ENCODE peak calls at places on chromosomes 13 and 19, in four cellular contexts. J is H1, F is H9, M is mesendoderm. Y is an unnamed sample. For H3K79me2, the result is how much of the 10 kb centered on the place peaks cover.

GRCh38 chr19:1154731-1155351 is 19.2 kb downstream of the SBNO2 start:
- DNase-seq in M (no peak), J (no peak), F (no peak), Y (peak)

GRCh38 chr13:44231786-44232516 is 141.7 kb upstream of the SERP2 start:
- DNase-seq in M (peak), F (peak), J (peak), Y (peak)

GRCh38 chr19:5048727-5049553 is 80.0 kb downstream of the KDM4B start:
- DNase-seq in F (no peak), M (peak), J (no peak), Y (no peak)

GRCh38 chr13:71244181-71244580 is 622.8 kb downstream of the DACH1 start:
- DNase-seq in F (no peak), M (no peak), J (no peak), Y (no peak)

GRCh38 chr13:113410472-113411201 is 42.7 kb downstream of the ADPRHL1 start:
- DNase-seq in M (peak), J (no peak), F (no peak), Y (peak)

GRCh38 chr13:113203507-113204377 is 4.7 kb downstream of the PCID2 start:
- DNase-seq in M (no peak), F (no peak), J (no peak), Y (no peak)

GRCh38 chr19:58406818-58407657 is 1.4 kb upstream of the ZNF584 start:
- DNase-seq in J (no peak), M (peak), F (peak), Y (no peak)

GRCh38 chr19:12782174-12782423 is 6.7 kb upstream of the HOOK2 start:
- DNase-seq in J (no peak), F (no peak), M (no peak), Y (no peak)

GRCh38 chr19:11550265-11550664 is 8.8 kb downstream of the ELOF1 start:
- DNase-seq in F (no peak), M (no peak), J (no peak), Y (no peak)

GRCh38 chr13:83876546-83876945 is 5.7 kb downstream of the SLITRK1 start:
- DNase-seq in F (no peak), J (no peak), M (no peak), Y (no peak)

GRCh38 chr13:45325806-45326205 is 15.2 kb downstream of the TPT1 start:
- DNase-seq in J (no peak), F (no peak), M (no peak), Y (peak)

GRCh38 chr13:46831588-46832194 is 34.7 kb upstream of the ESD start:
- DNase-seq in F (no peak), M (peak), J (peak), Y (peak)

GRCh38 chr13:24709186-24709913 is 29.1 kb downstream of the ATP12A start:
- DNase-seq in M (no peak), J (no peak), F (no peak), Y (no peak)

GRCh38 chr19:20078696-20079095 is 896 bp downstream of the ZNF90 start:
- DNase-seq in M (peak), F (no peak), J (no peak), Y (peak)

GRCh38 chr19:20072936-20073335 is 4.9 kb upstream of the ZNF90 start:
- DNase-seq in M (no peak), J (no peak), F (no peak), Y (no peak)

GRCh38 chr19:20079487-20079886 is 1.7 kb downstream of the ZNF90 start:
- DNase-seq in M (no peak), F (no peak), J (no peak), Y (no peak)

GRCh38 chr19:20077791-20078463 is at the start of gene ZNF90:
- DNase-seq in M (peak), J (peak), F (peak), Y (peak)
- H2BK5ac ChIP-seq in M (peak), J (peak), F (peak), Y (peak)

GRCh38 chr19:42201489-42202289 is 15.8 kb downstream of the DEDD2 start:
- DNase-seq in F (no peak), M (no peak), J (no peak), Y (no peak)

GRCh38 chr19:42203700-42204099 is 13.8 kb downstream of the DEDD2 start:
- DNase-seq in M (no peak), F (no peak), J (no peak), Y (no peak)

GRCh38 chr19:42202290-42202867 is 15.1 kb downstream of the DEDD2 start:
- DNase-seq in M (no peak), F (no peak), J (no peak), Y (no peak)

GRCh38 chr19:42206871-42207755 is 10.4 kb downstream of the DEDD2 start:
- DNase-seq in M (no peak), F (no peak), J (no peak), Y (peak)

DNA sequence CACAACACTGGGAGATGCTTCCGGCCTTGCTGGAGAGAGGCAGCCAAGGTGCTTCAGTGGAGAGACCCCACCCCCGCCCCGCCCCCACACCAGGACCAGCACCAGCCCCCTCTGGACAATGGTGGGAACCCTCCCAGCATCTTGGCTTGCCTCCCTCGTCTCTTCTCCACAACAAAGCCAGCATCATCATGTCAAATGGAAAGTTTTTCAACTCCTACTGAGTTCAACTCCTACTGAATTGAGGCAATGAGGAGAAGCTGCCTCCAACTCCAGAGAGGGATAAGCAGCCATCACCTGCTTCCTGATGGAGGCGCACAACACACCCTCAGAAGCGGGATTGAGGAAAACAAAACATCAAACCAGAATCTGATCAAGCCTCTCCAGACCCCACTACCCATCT is 12.8 kb downstream of the DEDD2 start:
- DNase-seq in F (peak), M (no peak), J (no peak), Y (no peak)
- H3K79me2 ChIP-seq in F (under half), M (under half), J (under half), Y (under half)

GRCh38 chr19:44748426-44749254 is at the start of gene BCL3:
- DNase-seq in M (no peak), J (no peak), F (no peak), Y (peak)
- H2BK5ac ChIP-seq in M (no peak), J (no peak), F (no peak), Y (peak)

DNA sequence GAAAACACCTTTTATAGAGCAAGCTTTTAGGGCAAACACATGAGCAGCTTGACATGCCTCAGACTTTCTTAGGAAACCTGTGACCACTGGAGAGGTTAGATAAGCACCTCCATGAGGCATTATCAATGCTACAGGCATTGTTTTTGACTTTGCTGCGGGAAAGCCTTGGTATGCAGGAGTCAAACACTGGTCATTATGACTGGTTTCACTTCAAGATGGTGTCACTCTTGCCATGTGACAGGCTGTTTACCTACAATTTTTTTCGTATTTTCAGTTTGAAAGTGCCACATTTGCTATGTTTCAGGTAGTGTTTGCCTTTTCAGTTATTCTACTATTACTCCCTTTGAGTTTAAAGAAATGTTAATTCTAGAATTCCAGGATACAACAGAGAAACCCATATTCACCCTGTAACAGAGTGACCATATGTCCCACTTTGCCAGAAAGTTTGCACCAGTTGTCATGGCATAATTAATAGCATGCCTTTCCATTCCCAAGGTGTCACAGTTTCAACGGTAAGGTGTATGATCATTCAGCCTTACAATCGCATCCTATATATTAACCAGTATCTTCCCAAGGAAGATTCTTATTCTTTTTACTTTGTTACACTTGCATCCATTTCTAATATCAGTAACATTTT is 33.0 kb downstream of the USP12 start:
- DNase-seq in F (no peak), J (no peak), M (peak), Y (no peak)
- H3K79me2 ChIP-seq in F (under half), J (under half), M (under half), Y (under half)

DNA sequence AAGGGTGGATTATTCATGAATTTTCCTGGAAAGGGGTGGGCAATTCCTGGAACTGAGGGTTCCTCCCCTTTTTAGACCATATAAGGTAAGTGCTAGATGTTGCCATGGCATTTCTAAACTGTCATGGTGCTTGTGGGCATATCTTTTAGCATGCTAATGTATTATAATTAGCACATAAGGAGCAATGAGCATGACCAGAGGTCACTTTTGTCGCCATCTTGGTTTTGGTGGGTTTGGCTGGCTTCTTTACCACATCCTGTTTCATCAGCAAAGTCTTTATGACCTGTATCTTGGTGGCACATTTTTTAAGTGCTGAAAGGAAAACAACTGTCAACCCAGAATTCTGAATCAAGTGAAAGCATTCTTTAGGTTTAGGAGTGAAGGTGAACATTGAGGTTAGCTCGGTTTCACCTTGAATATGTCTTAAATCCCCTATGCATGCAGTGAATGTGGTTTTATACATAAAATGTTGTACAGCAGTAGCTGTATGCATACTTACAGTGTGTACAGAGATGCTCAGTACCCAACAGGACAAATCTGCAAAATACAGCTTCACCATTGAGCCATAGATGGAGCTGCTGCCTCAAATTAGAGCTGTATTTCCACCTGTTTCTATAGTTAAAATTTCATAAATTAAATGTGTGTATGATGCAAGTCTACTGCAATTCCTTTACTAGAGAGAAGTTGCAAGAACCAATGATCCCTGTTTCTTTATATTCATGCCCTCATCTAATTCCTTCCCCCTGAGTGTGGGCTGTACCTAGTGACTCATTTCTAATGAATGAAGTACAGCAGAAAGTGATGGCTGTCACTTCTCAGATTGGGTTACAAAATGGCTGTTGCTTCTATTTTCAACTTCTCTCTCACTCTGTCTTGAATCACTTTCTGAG is 25.3 kb upstream of the IGSF23 start:
- DNase-seq in M (peak), F (no peak), J (no peak), Y (peak)
- H2BK5ac ChIP-seq in M (no peak), F (no peak), J (no peak), Y (no peak)

GRCh38 chr19:53892981-53893325 is 11.0 kb downstream of the PRKCG start:
- DNase-seq in F (peak), J (no peak), M (peak), Y (no peak)
- H3K79me2 ChIP-seq in F (under half), J (under half), M (under half), Y (under half)

DNA sequence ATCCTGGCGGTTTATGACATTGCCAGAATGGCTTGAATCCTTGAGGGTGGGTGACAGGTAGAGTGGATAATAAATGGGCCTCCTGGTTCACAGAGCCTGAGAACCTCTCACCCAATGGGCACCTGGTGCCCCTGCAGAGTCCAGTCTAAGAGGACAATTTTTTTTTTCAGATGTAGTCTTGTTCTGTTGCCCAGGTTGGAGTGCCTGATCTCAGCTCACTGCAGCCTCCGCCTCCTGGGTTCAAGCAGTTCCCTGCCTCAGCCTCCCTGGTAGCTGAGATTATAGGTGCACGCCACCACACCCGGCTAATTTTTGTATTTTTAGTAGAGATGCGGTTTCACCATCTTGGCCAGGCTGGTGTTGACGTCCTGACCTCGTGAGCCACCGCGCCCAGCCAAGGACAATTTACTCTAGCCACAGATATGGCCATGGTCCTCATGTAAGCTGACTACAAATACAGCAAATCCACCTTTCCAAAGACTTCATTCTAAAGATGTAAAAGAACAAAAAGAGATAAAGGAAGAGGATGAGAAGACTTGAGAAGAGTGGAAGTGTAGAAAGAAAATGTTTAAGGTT is 33.0 kb downstream of the COL4A2 start:
- DNase-seq in F (no peak), J (no peak), M (no peak), Y (no peak)
- H2BK5ac ChIP-seq in F (no peak), J (no peak), M (no peak), Y (peak)

Y was measured in trophoblast cell.